ENCODE peak calls at places on chromosomes 12 and 14, in eight cellular contexts. One of them, this sample, is unnamed. For H3K9me3 and H3K27me3, the result is how much of the 10 kb centered on the place peaks cover.

GRCh38 chr12:122870867-122871664 is 24.9 kb downstream of the VPS37B start:
- DNase-seq in upper lobe of right lung: peak
- DNase-seq in Peyer's patch: peak
- DNase-seq in GM23248: peak
- DNase-seq in lung: no peak
- DNase-seq in left ventricle myocardium inferior: no peak
- DNase-seq in cardiac muscle cell: peak
- DNase-seq in CD8-positive, alpha-beta memory T cell: no peak
- DNase-seq in this sample: no peak

GRCh38 chr12:24770851-24771250 is 178.1 kb downstream of the BCAT1 start:
- DNase-seq in cardiac muscle cell: peak
- DNase-seq in Peyer's patch: no peak
- DNase-seq in CD8-positive, alpha-beta memory T cell: no peak
- DNase-seq in left ventricle myocardium inferior: no peak
- DNase-seq in GM23248: peak
- DNase-seq in upper lobe of right lung: no peak
- DNase-seq in lung: no peak
- DNase-seq in this sample: no peak

GRCh38 chr14:57169901-57170300 is 98.8 kb downstream of the EXOC5 start:
- DNase-seq in upper lobe of right lung: no peak
- DNase-seq in Peyer's patch: no peak
- DNase-seq in left ventricle myocardium inferior: no peak
- DNase-seq in lung: no peak
- DNase-seq in cardiac muscle cell: no peak
- DNase-seq in GM23248: no peak
- DNase-seq in CD8-positive, alpha-beta memory T cell: no peak
- DNase-seq in this sample: no peak

GRCh38 chr14:36625014-36625413 is 36.6 kb upstream of the PAX9 start:
- DNase-seq in left ventricle myocardium inferior: no peak
- DNase-seq in CD8-positive, alpha-beta memory T cell: no peak
- DNase-seq in Peyer's patch: no peak
- DNase-seq in GM23248: no peak
- DNase-seq in lung: no peak
- DNase-seq in upper lobe of right lung: no peak
- DNase-seq in cardiac muscle cell: no peak
- DNase-seq in this sample: no peak

GRCh38 chr14:82047777-82048470 is 514.3 kb upstream of the SEL1L start:
- DNase-seq in CD8-positive, alpha-beta memory T cell: no peak
- DNase-seq in Peyer's patch: no peak
- DNase-seq in cardiac muscle cell: no peak
- DNase-seq in left ventricle myocardium inferior: no peak
- DNase-seq in upper lobe of right lung: no peak
- DNase-seq in GM23248: no peak
- DNase-seq in lung: no peak
- DNase-seq in this sample: no peak

GRCh38 chr12:32821293-32822089 is 65.8 kb upstream of the YARS2 start:
- DNase-seq in left ventricle myocardium inferior: no peak
- DNase-seq in GM23248: no peak
- DNase-seq in Peyer's patch: no peak
- DNase-seq in lung: no peak
- DNase-seq in CD8-positive, alpha-beta memory T cell: no peak
- DNase-seq in upper lobe of right lung: no peak
- DNase-seq in cardiac muscle cell: peak
- DNase-seq in this sample: peak

GRCh38 chr12:54870048-54870447 is 15.7 kb downstream of the MUCL1 start:
- DNase-seq in upper lobe of right lung: no peak
- DNase-seq in left ventricle myocardium inferior: no peak
- DNase-seq in GM23248: no peak
- DNase-seq in CD8-positive, alpha-beta memory T cell: no peak
- DNase-seq in cardiac muscle cell: no peak
- DNase-seq in Peyer's patch: no peak
- DNase-seq in lung: no peak
- DNase-seq in this sample: no peak

GRCh38 chr12:105436636-105437035 is 106.1 kb downstream of the C12orf75 start:
- DNase-seq in Peyer's patch: no peak
- DNase-seq in left ventricle myocardium inferior: no peak
- DNase-seq in GM23248: no peak
- DNase-seq in CD8-positive, alpha-beta memory T cell: no peak
- DNase-seq in upper lobe of right lung: no peak
- DNase-seq in cardiac muscle cell: no peak
- DNase-seq in lung: no peak
- DNase-seq in this sample: no peak

GRCh38 chr14:68016243-68016914 is 196.8 kb downstream of the RAD51B start:
- DNase-seq in upper lobe of right lung: no peak
- DNase-seq in left ventricle myocardium inferior: no peak
- DNase-seq in Peyer's patch: no peak
- DNase-seq in lung: no peak
- DNase-seq in CD8-positive, alpha-beta memory T cell: no peak
- DNase-seq in GM23248: peak
- DNase-seq in cardiac muscle cell: peak
- DNase-seq in this sample: peak

GRCh38 chr12:64181504-64182291 is 40.4 kb downstream of the KICS2 start:
- DNase-seq in lung: peak
- DNase-seq in GM23248: peak
- DNase-seq in left ventricle myocardium inferior: peak
- DNase-seq in Peyer's patch: peak
- DNase-seq in upper lobe of right lung: no peak
- DNase-seq in cardiac muscle cell: peak
- DNase-seq in CD8-positive, alpha-beta memory T cell: no peak
- DNase-seq in this sample: peak

GRCh38 chr14:33836203-33836894 is 114.5 kb downstream of the EGLN3 start:
- DNase-seq in Peyer's patch: no peak
- DNase-seq in left ventricle myocardium inferior: no peak
- DNase-seq in cardiac muscle cell: no peak
- DNase-seq in CD8-positive, alpha-beta memory T cell: no peak
- DNase-seq in upper lobe of right lung: no peak
- DNase-seq in GM23248: no peak
- DNase-seq in lung: no peak
- DNase-seq in this sample: no peak

GRCh38 chr14:31536201-31536960 is 24.8 kb upstream of the NUBPL start:
- DNase-seq in GM23248: peak
- DNase-seq in cardiac muscle cell: no peak
- DNase-seq in CD8-positive, alpha-beta memory T cell: no peak
- DNase-seq in left ventricle myocardium inferior: no peak
- DNase-seq in Peyer's patch: no peak
- DNase-seq in upper lobe of right lung: no peak
- DNase-seq in lung: no peak
- DNase-seq in this sample: no peak

GRCh38 chr12:120257041-120257821 is 8.3 kb downstream of the PXN start:
- DNase-seq in upper lobe of right lung: no peak
- DNase-seq in CD8-positive, alpha-beta memory T cell: no peak
- DNase-seq in lung: no peak
- DNase-seq in left ventricle myocardium inferior: peak
- DNase-seq in GM23248: peak
- DNase-seq in cardiac muscle cell: peak
- DNase-seq in Peyer's patch: no peak
- DNase-seq in this sample: peak

GRCh38 chr12:3103806-3104205 is 26.6 kb downstream of the TSPAN9 start:
- DNase-seq in lung: no peak
- DNase-seq in cardiac muscle cell: no peak
- DNase-seq in left ventricle myocardium inferior: no peak
- DNase-seq in CD8-positive, alpha-beta memory T cell: no peak
- DNase-seq in Peyer's patch: no peak
- DNase-seq in GM23248: no peak
- DNase-seq in upper lobe of right lung: no peak
- DNase-seq in this sample: no peak

GRCh38 chr12:103924761-103925641 is 5.2 kb upstream of the HSP90B1 start:
- DNase-seq in upper lobe of right lung: no peak
- DNase-seq in Peyer's patch: no peak
- DNase-seq in GM23248: peak
- DNase-seq in left ventricle myocardium inferior: no peak
- DNase-seq in CD8-positive, alpha-beta memory T cell: peak
- DNase-seq in cardiac muscle cell: peak
- DNase-seq in lung: no peak
- DNase-seq in this sample: peak

GRCh38 chr12:95796982-95797289 is 6.4 kb upstream of the NTN4 start:
- DNase-seq in cardiac muscle cell: no peak
- DNase-seq in CD8-positive, alpha-beta memory T cell: no peak
- DNase-seq in GM23248: peak
- DNase-seq in Peyer's patch: no peak
- DNase-seq in lung: no peak
- DNase-seq in upper lobe of right lung: no peak
- DNase-seq in left ventricle myocardium inferior: no peak
- DNase-seq in this sample: no peak
- H3K4me3 ChIP-seq in cardiac muscle cell: no peak
- H3K4me3 ChIP-seq in CD8-positive, alpha-beta memory T cell: no peak
- H3K4me3 ChIP-seq in GM23248: no peak
- H3K4me3 ChIP-seq in Peyer's patch: no peak
- H3K4me3 ChIP-seq in lung: no peak
- H3K4me3 ChIP-seq in upper lobe of right lung: no peak
- H3K4me3 ChIP-seq in left ventricle myocardium inferior: no peak
- H3K4me3 ChIP-seq in this sample: no peak

DNA sequence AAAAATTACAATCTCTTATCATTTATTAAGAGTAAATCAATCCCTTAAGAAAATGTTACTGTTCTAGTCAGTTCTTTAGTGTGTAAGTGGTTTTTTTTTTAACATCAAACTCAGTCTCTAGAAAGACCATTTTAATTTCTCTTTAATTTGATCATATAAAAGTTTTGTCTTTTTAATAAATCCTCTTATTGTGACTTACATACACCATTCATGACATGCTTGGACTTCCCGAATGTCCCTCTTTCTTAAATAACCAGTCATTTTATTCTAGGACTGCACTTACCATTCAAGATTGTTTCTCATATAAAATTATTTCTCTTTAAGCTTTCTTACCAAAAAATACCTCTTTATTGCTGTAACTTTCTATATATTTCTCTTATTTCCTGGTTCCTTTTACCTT is 60.8 kb upstream of the EVL start:
- DNase-seq in Peyer's patch: no peak
- DNase-seq in CD8-positive, alpha-beta memory T cell: no peak
- DNase-seq in lung: no peak
- DNase-seq in upper lobe of right lung: no peak
- DNase-seq in cardiac muscle cell: no peak
- DNase-seq in left ventricle myocardium inferior: no peak
- DNase-seq in GM23248: no peak
- DNase-seq in this sample: no peak
- H3K9me3 ChIP-seq in Peyer's patch: under half
- H3K9me3 ChIP-seq in CD8-positive, alpha-beta memory T cell: under half
- H3K9me3 ChIP-seq in lung: under half
- H3K9me3 ChIP-seq in upper lobe of right lung: under half
- H3K9me3 ChIP-seq in cardiac muscle cell: under half
- H3K9me3 ChIP-seq in left ventricle myocardium inferior: under half
- H3K9me3 ChIP-seq in GM23248: under half
- H3K9me3 ChIP-seq in this sample: under half

GRCh38 chr12:113471619-113472171 is at the start of gene LHX5:
- DNase-seq in lung: no peak
- DNase-seq in CD8-positive, alpha-beta memory T cell: no peak
- DNase-seq in left ventricle myocardium inferior: no peak
- DNase-seq in cardiac muscle cell: no peak
- DNase-seq in GM23248: peak
- DNase-seq in Peyer's patch: no peak
- DNase-seq in upper lobe of right lung: no peak
- DNase-seq in this sample: no peak

GRCh38 chr12:113474635-113475436 is 3.2 kb upstream of the LHX5 start:
- DNase-seq in CD8-positive, alpha-beta memory T cell: no peak
- DNase-seq in cardiac muscle cell: no peak
- DNase-seq in upper lobe of right lung: no peak
- DNase-seq in Peyer's patch: no peak
- DNase-seq in GM23248: no peak
- DNase-seq in lung: no peak
- DNase-seq in left ventricle myocardium inferior: no peak
- DNase-seq in this sample: no peak

GRCh38 chr12:113472191-113473190 is 820 bp upstream of the LHX5 start:
- DNase-seq in Peyer's patch: no peak
- DNase-seq in cardiac muscle cell: no peak
- DNase-seq in CD8-positive, alpha-beta memory T cell: no peak
- DNase-seq in lung: no peak
- DNase-seq in GM23248: no peak
- DNase-seq in upper lobe of right lung: no peak
- DNase-seq in left ventricle myocardium inferior: no peak
- DNase-seq in this sample: no peak

GRCh38 chr12:113473942-113474341 is 2.3 kb upstream of the LHX5 start:
- DNase-seq in Peyer's patch: no peak
- DNase-seq in cardiac muscle cell: no peak
- DNase-seq in GM23248: no peak
- DNase-seq in CD8-positive, alpha-beta memory T cell: no peak
- DNase-seq in left ventricle myocardium inferior: no peak
- DNase-seq in lung: no peak
- DNase-seq in upper lobe of right lung: no peak
- DNase-seq in this sample: no peak

GRCh38 chr12:113473400-113473799 is 1.7 kb upstream of the LHX5 start:
- DNase-seq in upper lobe of right lung: no peak
- DNase-seq in Peyer's patch: no peak
- DNase-seq in left ventricle myocardium inferior: no peak
- DNase-seq in CD8-positive, alpha-beta memory T cell: no peak
- DNase-seq in cardiac muscle cell: no peak
- DNase-seq in GM23248: no peak
- DNase-seq in lung: no peak
- DNase-seq in this sample: no peak
- H3K27me3 ChIP-seq in upper lobe of right lung: half or more
- H3K27me3 ChIP-seq in Peyer's patch: half or more
- H3K27me3 ChIP-seq in left ventricle myocardium inferior: half or more
- H3K27me3 ChIP-seq in CD8-positive, alpha-beta memory T cell: under half
- H3K27me3 ChIP-seq in cardiac muscle cell: half or more
- H3K27me3 ChIP-seq in GM23248: half or more
- H3K27me3 ChIP-seq in lung: under half
- H3K27me3 ChIP-seq in this sample: half or more

GRCh38 chr12:49364989-49365388 is 2.3 kb upstream of the SPATS2 start:
- DNase-seq in GM23248: peak
- DNase-seq in Peyer's patch: no peak
- DNase-seq in left ventricle myocardium inferior: no peak
- DNase-seq in CD8-positive, alpha-beta memory T cell: no peak
- DNase-seq in upper lobe of right lung: no peak
- DNase-seq in lung: no peak
- DNase-seq in cardiac muscle cell: peak
- DNase-seq in this sample: no peak

GRCh38 chr12:49367381-49368239 is at the start of gene SPATS2:
- DNase-seq in CD8-positive, alpha-beta memory T cell: no peak
- DNase-seq in GM23248: peak
- DNase-seq in left ventricle myocardium inferior: peak
- DNase-seq in Peyer's patch: peak
- DNase-seq in cardiac muscle cell: peak
- DNase-seq in lung: peak
- DNase-seq in upper lobe of right lung: peak
- DNase-seq in this sample: peak

GRCh38 chr12:49366652-49367380 is 446 bp upstream of the SPATS2 start:
- DNase-seq in CD8-positive, alpha-beta memory T cell: peak
- DNase-seq in upper lobe of right lung: peak
- DNase-seq in lung: peak
- DNase-seq in Peyer's patch: peak
- DNase-seq in left ventricle myocardium inferior: peak
- DNase-seq in GM23248: peak
- DNase-seq in cardiac muscle cell: peak
- DNase-seq in this sample: peak

GRCh38 chr12:49368240-49368600 is 958 bp downstream of the SPATS2 start:
- DNase-seq in CD8-positive, alpha-beta memory T cell: no peak
- DNase-seq in upper lobe of right lung: no peak
- DNase-seq in left ventricle myocardium inferior: no peak
- DNase-seq in lung: no peak
- DNase-seq in GM23248: peak
- DNase-seq in cardiac muscle cell: no peak
- DNase-seq in Peyer's patch: no peak
- DNase-seq in this sample: no peak

DNA sequence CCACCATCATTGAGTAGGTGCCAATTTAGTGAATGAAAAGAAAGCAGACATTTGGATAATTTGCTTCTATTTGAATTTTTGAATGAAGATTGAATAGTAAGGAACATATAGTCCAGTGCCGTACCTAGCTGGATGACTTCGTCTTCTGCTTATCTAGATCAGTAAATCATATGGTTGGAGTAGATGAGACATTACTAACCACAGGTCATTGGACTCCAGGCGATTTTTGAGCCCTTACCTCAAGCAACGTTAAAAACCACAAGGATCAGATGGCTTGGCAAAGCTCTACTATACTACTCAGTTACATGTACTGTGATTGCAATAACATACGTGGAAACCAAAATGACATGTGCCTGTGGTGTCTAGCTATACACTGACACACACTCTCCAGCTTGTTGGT is 1.7 kb upstream of the SPATS2 start:
- DNase-seq in GM23248: peak
- DNase-seq in lung: no peak
- DNase-seq in CD8-positive, alpha-beta memory T cell: no peak
- DNase-seq in Peyer's patch: no peak
- DNase-seq in upper lobe of right lung: no peak
- DNase-seq in left ventricle myocardium inferior: no peak
- DNase-seq in cardiac muscle cell: peak
- DNase-seq in this sample: no peak
- H3K4me3 ChIP-seq in GM23248: peak
- H3K4me3 ChIP-seq in lung: no peak
- H3K4me3 ChIP-seq in CD8-positive, alpha-beta memory T cell: no peak
- H3K4me3 ChIP-seq in Peyer's patch: no peak
- H3K4me3 ChIP-seq in upper lobe of right lung: no peak
- H3K4me3 ChIP-seq in left ventricle myocardium inferior: peak
- H3K4me3 ChIP-seq in cardiac muscle cell: no peak
- H3K4me3 ChIP-seq in this sample: peak

This sample was measured in MG63.